ENCODE peak calls at places on chromosomes 13 and 19, in five cellular contexts. One of them, this sample, is unnamed.

GRCh38 chr19:15372470-15372869 is 7.1 kb downstream of the AKAP8 start:
- DNase-seq in activated CD4-positive, CD25-positive, alpha-beta regulatory T cell: no peak
- DNase-seq in HFF-Myc: no peak
- DNase-seq in aorta: peak
- DNase-seq in memory B cell: no peak
- DNase-seq in this sample: no peak

GRCh38 chr19:34241513-34242337 is 12.6 kb upstream of the GARRE1 start:
- DNase-seq in activated CD4-positive, CD25-positive, alpha-beta regulatory T cell: no peak
- DNase-seq in HFF-Myc: no peak
- DNase-seq in aorta: peak
- DNase-seq in memory B cell: peak
- DNase-seq in this sample: no peak

GRCh38 chr19:33564836-33565338 is 43.3 kb upstream of the PEPD start:
- DNase-seq in activated CD4-positive, CD25-positive, alpha-beta regulatory T cell: no peak
- DNase-seq in HFF-Myc: no peak
- DNase-seq in aorta: no peak
- DNase-seq in memory B cell: no peak
- DNase-seq in this sample: no peak

GRCh38 chr19:5145521-5146511 is 176.9 kb downstream of the KDM4B start:
- DNase-seq in activated CD4-positive, CD25-positive, alpha-beta regulatory T cell: no peak
- DNase-seq in HFF-Myc: no peak
- DNase-seq in aorta: peak
- DNase-seq in memory B cell: no peak
- DNase-seq in this sample: no peak

GRCh38 chr13:97226788-97227627 is 4.9 kb downstream of the MBNL2 start:
- DNase-seq in activated CD4-positive, CD25-positive, alpha-beta regulatory T cell: no peak
- DNase-seq in HFF-Myc: no peak
- DNase-seq in aorta: no peak
- DNase-seq in memory B cell: no peak
- DNase-seq in this sample: peak

GRCh38 chr13:101398920-101399319 is 17.4 kb downstream of the NALCN start:
- DNase-seq in activated CD4-positive, CD25-positive, alpha-beta regulatory T cell: no peak
- DNase-seq in HFF-Myc: no peak
- DNase-seq in aorta: no peak
- DNase-seq in memory B cell: no peak
- DNase-seq in this sample: no peak

GRCh38 chr13:110150384-110151091 is 156.4 kb downstream of the COL4A1 start:
- DNase-seq in activated CD4-positive, CD25-positive, alpha-beta regulatory T cell: no peak
- DNase-seq in HFF-Myc: no peak
- DNase-seq in aorta: no peak
- DNase-seq in memory B cell: no peak
- DNase-seq in this sample: no peak

GRCh38 chr13:85212692-85213091 is 586.5 kb downstream of the SLITRK6 start:
- DNase-seq in activated CD4-positive, CD25-positive, alpha-beta regulatory T cell: no peak
- DNase-seq in HFF-Myc: no peak
- DNase-seq in aorta: no peak
- DNase-seq in memory B cell: no peak
- DNase-seq in this sample: no peak

GRCh38 chr13:38366954-38367645 is 17.4 kb downstream of the UFM1 start:
- DNase-seq in activated CD4-positive, CD25-positive, alpha-beta regulatory T cell: no peak
- DNase-seq in HFF-Myc: no peak
- DNase-seq in aorta: no peak
- DNase-seq in memory B cell: no peak
- DNase-seq in this sample: no peak

GRCh38 chr13:114076329-114076761 is 56.1 kb downstream of the RASA3 start:
- DNase-seq in activated CD4-positive, CD25-positive, alpha-beta regulatory T cell: no peak
- DNase-seq in HFF-Myc: no peak
- DNase-seq in aorta: peak
- DNase-seq in memory B cell: no peak
- DNase-seq in this sample: no peak

GRCh38 chr13:94329754-94330551 is 149.5 kb downstream of the DCT start:
- DNase-seq in activated CD4-positive, CD25-positive, alpha-beta regulatory T cell: no peak
- DNase-seq in HFF-Myc: peak
- DNase-seq in aorta: no peak
- DNase-seq in memory B cell: no peak
- DNase-seq in this sample: no peak

GRCh38 chr19:16293133-16294085 is 31.2 kb upstream of the KLF2 start:
- DNase-seq in activated CD4-positive, CD25-positive, alpha-beta regulatory T cell: no peak
- DNase-seq in HFF-Myc: no peak
- DNase-seq in aorta: peak
- DNase-seq in memory B cell: no peak
- DNase-seq in this sample: no peak

GRCh38 chr13:102945324-102945815 is 99.5 kb downstream of the ERCC5 start:
- DNase-seq in activated CD4-positive, CD25-positive, alpha-beta regulatory T cell: no peak
- DNase-seq in HFF-Myc: no peak
- DNase-seq in aorta: no peak
- DNase-seq in memory B cell: no peak
- DNase-seq in this sample: no peak

GRCh38 chr19:31350693-31351211 is 1.5 kb upstream of the TSHZ3 start:
- DNase-seq in activated CD4-positive, CD25-positive, alpha-beta regulatory T cell: no peak
- DNase-seq in HFF-Myc: no peak
- DNase-seq in aorta: peak
- DNase-seq in memory B cell: no peak
- DNase-seq in this sample: no peak

GRCh38 chr19:13169769-13170168 is 19.6 kb downstream of the IER2 start:
- DNase-seq in activated CD4-positive, CD25-positive, alpha-beta regulatory T cell: no peak
- DNase-seq in HFF-Myc: no peak
- DNase-seq in aorta: peak
- DNase-seq in memory B cell: no peak
- DNase-seq in this sample: no peak

GRCh38 chr13:38990693-38991092 is at the start of gene STOML3:
- DNase-seq in activated CD4-positive, CD25-positive, alpha-beta regulatory T cell: no peak
- DNase-seq in HFF-Myc: no peak
- DNase-seq in aorta: no peak
- DNase-seq in memory B cell: no peak
- DNase-seq in this sample: no peak

GRCh38 chr13:35086667-35087066 is 144.6 kb downstream of the NBEA start:
- DNase-seq in activated CD4-positive, CD25-positive, alpha-beta regulatory T cell: no peak
- DNase-seq in HFF-Myc: no peak
- DNase-seq in aorta: no peak
- DNase-seq in memory B cell: no peak
- DNase-seq in this sample: no peak

GRCh38 chr13:41054212-41054877 is 7.0 kb upstream of the WBP4 start:
- DNase-seq in activated CD4-positive, CD25-positive, alpha-beta regulatory T cell: no peak
- DNase-seq in HFF-Myc: peak
- DNase-seq in aorta: no peak
- DNase-seq in memory B cell: peak
- DNase-seq in this sample: no peak

GRCh38 chr13:27104606-27105005 is 67.0 kb downstream of the USP12 start:
- DNase-seq in activated CD4-positive, CD25-positive, alpha-beta regulatory T cell: no peak
- DNase-seq in HFF-Myc: no peak
- DNase-seq in aorta: no peak
- DNase-seq in memory B cell: no peak
- DNase-seq in this sample: no peak

GRCh38 chr19:49398001-49398615 is 10.1 kb downstream of the KASH5 start:
- DNase-seq in activated CD4-positive, CD25-positive, alpha-beta regulatory T cell: no peak
- DNase-seq in HFF-Myc: no peak
- DNase-seq in aorta: no peak
- DNase-seq in memory B cell: no peak
- DNase-seq in this sample: no peak

GRCh38 chr19:50173144-50173543 is 10.1 kb upstream of the IZUMO2 start:
- DNase-seq in activated CD4-positive, CD25-positive, alpha-beta regulatory T cell: no peak
- DNase-seq in HFF-Myc: no peak
- DNase-seq in aorta: no peak
- DNase-seq in memory B cell: no peak
- DNase-seq in this sample: no peak

GRCh38 chr19:13689050-13689449 is 75.3 kb upstream of the MRI1 start:
- DNase-seq in activated CD4-positive, CD25-positive, alpha-beta regulatory T cell: no peak
- DNase-seq in HFF-Myc: no peak
- DNase-seq in aorta: no peak
- DNase-seq in memory B cell: no peak
- DNase-seq in this sample: no peak

GRCh38 chr19:12668937-12669271 is 2.3 kb downstream of the WDR83 start:
- DNase-seq in activated CD4-positive, CD25-positive, alpha-beta regulatory T cell: peak
- DNase-seq in HFF-Myc: no peak
- DNase-seq in aorta: peak
- DNase-seq in memory B cell: peak
- DNase-seq in this sample: no peak

GRCh38 chr19:52935434-52935833 is 12.2 kb upstream of the ZNF888 start:
- DNase-seq in activated CD4-positive, CD25-positive, alpha-beta regulatory T cell: no peak
- DNase-seq in HFF-Myc: no peak
- DNase-seq in aorta: no peak
- DNase-seq in memory B cell: no peak
- DNase-seq in this sample: no peak

GRCh38 chr19:30393046-30393445 is 20.9 kb downstream of the ZNF536 start:
- DNase-seq in activated CD4-positive, CD25-positive, alpha-beta regulatory T cell: no peak
- DNase-seq in HFF-Myc: no peak
- DNase-seq in aorta: no peak
- DNase-seq in memory B cell: no peak
- DNase-seq in this sample: no peak

GRCh38 chr19:40799558-40800338 is 757 bp downstream of the EGLN2 start:
- DNase-seq in activated CD4-positive, CD25-positive, alpha-beta regulatory T cell: no peak
- DNase-seq in HFF-Myc: no peak
- DNase-seq in aorta: no peak
- DNase-seq in memory B cell: no peak
- DNase-seq in this sample: no peak

GRCh38 chr13:44306401-44307192 is 67.0 kb upstream of the SERP2 start:
- DNase-seq in activated CD4-positive, CD25-positive, alpha-beta regulatory T cell: no peak
- DNase-seq in HFF-Myc: peak
- DNase-seq in aorta: peak
- DNase-seq in memory B cell: no peak
- DNase-seq in this sample: no peak

GRCh38 chr19:10961073-10961762 is 388 bp downstream of the SMARCA4 start:
- DNase-seq in activated CD4-positive, CD25-positive, alpha-beta regulatory T cell: no peak
- DNase-seq in HFF-Myc: no peak
- DNase-seq in aorta: peak
- DNase-seq in memory B cell: no peak
- DNase-seq in this sample: no peak

GRCh38 chr13:36789061-36789460 is 30.0 kb upstream of the RFXAP start:
- DNase-seq in activated CD4-positive, CD25-positive, alpha-beta regulatory T cell: no peak
- DNase-seq in HFF-Myc: no peak
- DNase-seq in aorta: no peak
- DNase-seq in memory B cell: no peak
- DNase-seq in this sample: no peak

This sample was measured in GM12891.